ENCODE peak calls at places on chromosome 22, in seven cellular contexts. R is IMR-90, O is GM23338, W is H1, F is mammary epithelial cell, Y is hepatocyte, G is GM23248. M is an unnamed sample. For H4K20me1, the result is how much of the 10 kb centered on the place peaks cover.

GRCh38 chr22:42357221-42357620 is 75.0 kb downstream of the NFAM1 start:
- DNase-seq in R (no peak), O (no peak), W (no peak), F (peak), Y (no peak), G (no peak), M (no peak)

GRCh38 chr22:25941365-25941960 is 199.5 kb downstream of the MYO18B start:
- DNase-seq in R (no peak), O (no peak), W (no peak), F (no peak), Y (no peak), G (no peak), M (no peak)

GRCh38 chr22:26763633-26764295 is 106.4 kb downstream of the MIAT start:
- DNase-seq in R (peak), O (no peak), W (no peak), F (peak), Y (peak), G (peak), M (no peak)

GRCh38 chr22:20652130-20652529 is 121.8 kb upstream of the SERPIND1 start:
- DNase-seq in R (no peak), O (no peak), W (no peak), F (no peak), Y (no peak), G (no peak), M (no peak)

GRCh38 chr22:25162561-25162960 is 37.1 kb upstream of the CRYBB3 start:
- DNase-seq in R (no peak), O (no peak), W (no peak), F (no peak), Y (no peak), G (no peak), M (no peak)

GRCh38 chr22:35439365-35439717 is 39.4 kb downstream of the MCM5 start:
- DNase-seq in R (no peak), O (no peak), W (no peak), F (no peak), Y (no peak), G (no peak), M (no peak)

GRCh38 chr22:39686178-39686620 is 115.6 kb downstream of the CACNA1I start:
- DNase-seq in R (no peak), O (no peak), W (no peak), F (no peak), Y (no peak), G (no peak), M (no peak)

GRCh38 chr22:21926728-21927127 is 25.9 kb downstream of the PPM1F start:
- DNase-seq in R (no peak), O (no peak), W (no peak), F (no peak), Y (no peak), G (no peak), M (no peak)

GRCh38 chr22:42803454-42803853 is 53.6 kb downstream of the ARFGAP3 start:
- DNase-seq in R (no peak), O (no peak), W (no peak), F (no peak), Y (no peak), G (no peak), M (no peak)

GRCh38 chr22:37232140-37232998 is 11.7 kb downstream of the RAC2 start:
- DNase-seq in R (no peak), O (no peak), W (no peak), F (no peak), Y (no peak), G (no peak), M (no peak)

GRCh38 chr22:37233751-37234631 is 10.1 kb downstream of the RAC2 start:
- DNase-seq in R (no peak), O (no peak), W (no peak), F (no peak), Y (no peak), G (no peak), M (no peak)

GRCh38 chr22:37235897-37236607 is 8.0 kb downstream of the RAC2 start:
- DNase-seq in R (no peak), O (no peak), W (no peak), F (no peak), Y (no peak), G (no peak), M (no peak)

GRCh38 chr22:37237371-37238268 is 6.4 kb downstream of the RAC2 start:
- DNase-seq in R (peak), O (no peak), W (no peak), F (no peak), Y (no peak), G (peak), M (no peak)

GRCh38 chr22:37234736-37235711 is 9.0 kb downstream of the RAC2 start:
- DNase-seq in R (no peak), O (no peak), W (no peak), F (no peak), Y (no peak), G (no peak), M (no peak)
- H4K20me1 ChIP-seq in R (under half), O (under half), W (under half), F (under half), Y (under half), G (under half), M (under half)

DNA sequence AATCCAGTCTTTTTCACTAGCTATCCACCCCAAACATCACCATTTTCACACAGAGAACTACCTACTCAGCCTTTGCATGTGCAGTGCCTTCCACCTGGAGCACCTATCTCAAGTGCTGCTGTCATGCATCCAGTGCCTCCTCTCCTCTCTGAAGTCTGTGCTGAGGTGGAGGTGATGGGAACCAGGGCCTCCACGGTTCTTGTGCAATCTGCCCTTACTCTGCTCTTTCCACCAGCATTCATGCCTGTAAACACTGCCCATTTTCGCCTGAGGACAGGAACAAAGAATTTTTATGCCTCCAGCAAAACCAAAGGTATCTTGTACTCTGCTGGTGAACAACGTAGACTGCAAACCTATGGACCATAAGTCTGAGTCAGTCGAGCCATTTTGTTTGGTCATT is 27.0 kb downstream of the PITPNB start:
- DNase-seq in R (no peak), O (no peak), W (no peak), F (no peak), Y (no peak), G (no peak), M (no peak)
- H4K20me1 ChIP-seq in R (under half), O (under half), W (under half), F (under half), Y (under half), G (under half), M (under half)

GRCh38 chr22:31094741-31095140 is 12.6 kb downstream of the SELENOM start:
- DNase-seq in R (no peak), O (no peak), W (no peak), F (no peak), Y (no peak), G (no peak), M (no peak)
- H4K20me1 ChIP-seq in R (under half), O (under half), W (under half), F (under half), Y (under half), G (under half), M (under half)

GRCh38 chr22:37854946-37855345 is 5.7 kb downstream of the EIF3L start:
- DNase-seq in R (no peak), O (no peak), W (no peak), F (no peak), Y (no peak), G (no peak), M (no peak)
- H4K20me1 ChIP-seq in R (under half), O (half or more), W (under half), F (under half), Y (under half), G (under half), M (under half)

GRCh38 chr22:46793497-46793896 is 31.0 kb downstream of the TBC1D22A start:
- DNase-seq in R (no peak), O (no peak), W (no peak), F (no peak), Y (no peak), G (no peak), M (no peak)

GRCh38 chr22:46792061-46792796 is 29.8 kb downstream of the TBC1D22A start:
- DNase-seq in R (no peak), O (no peak), W (no peak), F (no peak), Y (no peak), G (no peak), M (peak)

GRCh38 chr22:46794067-46794466 is 31.6 kb downstream of the TBC1D22A start:
- DNase-seq in R (no peak), O (no peak), W (no peak), F (no peak), Y (no peak), G (no peak), M (no peak)

GRCh38 chr22:46791201-46791731 is 28.8 kb downstream of the TBC1D22A start:
- DNase-seq in R (peak), O (no peak), W (no peak), F (no peak), Y (no peak), G (peak), M (peak)

DNA sequence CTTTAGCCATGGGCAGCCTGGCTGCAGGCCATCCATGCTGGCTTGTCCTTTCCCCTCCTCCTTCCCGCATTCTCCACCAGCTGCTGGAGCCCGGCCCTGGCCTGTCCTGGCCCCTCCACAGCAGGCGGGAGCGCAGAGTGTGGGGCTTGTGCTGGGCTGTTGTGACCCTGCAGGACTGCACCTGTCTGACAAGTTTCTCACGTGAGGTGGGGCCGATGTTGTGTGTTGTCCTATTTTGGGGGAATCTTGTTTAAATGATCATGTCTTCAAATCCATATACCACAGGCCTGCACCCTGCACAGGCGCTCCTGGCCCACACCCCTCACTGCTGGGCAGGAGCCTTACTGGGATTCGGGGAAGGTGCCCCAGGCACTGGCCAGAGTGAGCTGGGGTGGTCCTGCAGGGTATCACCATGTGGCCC is 30.4 kb downstream of the TBC1D22A start:
- DNase-seq in R (no peak), O (no peak), W (no peak), F (no peak), Y (no peak), G (no peak), M (no peak)
- H4K20me1 ChIP-seq in R (under half), O (under half), W (under half), F (under half), Y (under half), G (under half), M (under half)

DNA sequence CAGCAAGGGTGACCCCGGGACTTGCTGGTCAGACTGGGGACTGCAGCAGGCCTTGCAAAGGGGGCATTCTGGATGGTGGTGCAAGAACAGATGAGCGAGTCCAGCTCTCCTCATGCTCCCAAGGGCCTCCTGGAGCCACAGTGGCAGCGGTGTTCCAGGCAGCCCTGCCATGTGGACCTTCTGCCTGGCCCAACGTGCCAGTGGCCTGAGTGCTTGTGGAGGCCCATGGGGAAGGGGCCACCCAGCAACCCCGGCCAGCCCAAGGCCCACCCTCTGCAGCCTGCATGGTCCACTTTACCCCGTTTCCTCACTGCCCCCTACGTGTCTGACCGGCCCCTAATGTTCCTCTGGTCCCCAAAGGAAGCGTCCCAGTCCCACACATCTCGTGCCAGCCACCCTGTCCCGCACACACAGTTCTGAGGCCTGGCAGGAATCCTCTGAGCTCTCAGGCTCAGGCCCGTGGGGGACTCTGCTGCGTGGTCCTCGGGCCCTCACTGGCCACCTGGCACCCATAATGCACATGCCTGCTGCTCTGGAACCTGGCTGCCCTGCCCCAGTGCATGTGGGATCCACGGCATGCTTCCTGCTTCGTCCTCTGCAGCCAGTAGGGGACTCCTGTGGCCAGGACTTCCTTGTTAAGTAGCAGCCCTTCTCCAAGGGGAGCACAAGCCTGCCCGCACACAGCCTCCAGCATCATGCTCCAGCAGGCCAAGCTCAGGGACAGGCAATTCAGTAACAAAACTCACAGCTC is 85.5 kb downstream of the DGCR2 start:
- DNase-seq in R (peak), O (peak), W (no peak), F (no peak), Y (no peak), G (no peak), M (no peak)
- H4K20me1 ChIP-seq in R (under half), O (under half), W (under half), F (under half), Y (under half), G (under half), M (under half)

GRCh38 chr22:50190182-50190951 is 4.7 kb downstream of the TRABD start:
- DNase-seq in R (no peak), O (peak), W (peak), F (peak), Y (peak), G (peak), M (peak)

GRCh38 chr22:50192056-50192824 is 6.5 kb downstream of the TRABD start:
- DNase-seq in R (peak), O (no peak), W (no peak), F (peak), Y (no peak), G (peak), M (no peak)

GRCh38 chr22:50192825-50193204 is 7.1 kb downstream of the TRABD start:
- DNase-seq in R (no peak), O (no peak), W (no peak), F (no peak), Y (no peak), G (no peak), M (no peak)

GRCh38 chr22:50189849-50190181 is 4.1 kb downstream of the TRABD start:
- DNase-seq in R (no peak), O (no peak), W (no peak), F (no peak), Y (no peak), G (no peak), M (no peak)

DNA sequence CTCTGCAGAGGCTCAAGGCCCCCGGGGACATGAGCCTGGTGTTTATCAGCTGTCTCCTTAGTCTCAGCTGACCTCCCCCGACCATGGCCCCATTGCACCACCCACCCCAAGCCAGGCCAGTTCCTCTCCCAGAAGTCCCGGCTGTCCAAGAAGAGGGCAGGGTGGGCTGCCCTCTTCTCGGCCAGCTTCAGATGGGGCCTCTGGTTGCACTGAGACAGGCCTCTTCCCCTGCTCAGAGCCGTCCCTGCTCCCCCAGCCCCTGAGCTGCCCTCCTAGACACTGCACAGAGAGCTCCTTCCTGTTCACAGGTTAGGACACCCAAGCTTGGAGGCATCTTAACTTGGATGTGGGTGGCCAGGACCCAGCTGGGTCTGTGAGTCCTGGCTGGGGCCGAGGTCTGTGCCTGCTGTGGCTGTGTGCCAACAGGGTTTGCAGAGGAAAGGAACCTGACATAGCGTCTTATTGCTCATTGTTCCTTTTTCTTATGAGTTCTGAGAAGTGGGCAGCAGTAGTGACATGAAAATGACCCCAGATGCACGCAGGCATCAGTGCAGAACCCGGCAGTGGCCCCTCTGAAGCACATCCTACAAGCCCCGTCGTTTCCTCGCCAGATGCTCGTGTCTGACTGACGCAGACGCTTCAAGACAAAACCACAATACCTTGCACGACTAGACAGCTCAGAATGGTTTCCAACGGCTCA is 5.5 kb downstream of the TRABD start:
- DNase-seq in R (no peak), O (no peak), W (no peak), F (no peak), Y (no peak), G (no peak), M (no peak)
- H4K20me1 ChIP-seq in R (under half), O (under half), W (under half), F (under half), Y (under half), G (under half), M (under half)

GRCh38 chr22:46319319-46319718 is 16.2 kb upstream of the TRMU start:
- DNase-seq in R (no peak), O (no peak), W (no peak), F (no peak), Y (no peak), G (no peak), M (no peak)

GRCh38 chr22:46321387-46321775 is 14.1 kb upstream of the TRMU start:
- DNase-seq in R (no peak), O (no peak), W (no peak), F (no peak), Y (no peak), G (no peak), M (no peak)

GRCh38 chr22:46318576-46318975 is 16.9 kb upstream of the TRMU start:
- DNase-seq in R (no peak), O (no peak), W (no peak), F (no peak), Y (no peak), G (no peak), M (no peak)

GRCh38 chr22:46320716-46321386 is 14.7 kb upstream of the TRMU start:
- DNase-seq in R (no peak), O (no peak), W (no peak), F (no peak), Y (no peak), G (no peak), M (no peak)

GRCh38 chr22:46320166-46320710 is 15.3 kb upstream of the TRMU start:
- DNase-seq in R (no peak), O (no peak), W (no peak), F (no peak), Y (no peak), G (no peak), M (no peak)
- H4K20me1 ChIP-seq in R (under half), O (under half), W (under half), F (under half), Y (under half), G (under half), M (under half)